ENCODE peak calls at places on chromosomes 2 and 18, in six cellular contexts. G is mammary epithelial cell, W is fibroblast of mammary gland, E is breast epithelium, J is choroid plexus epithelial cell, I is cardiac muscle cell. T is an unnamed sample.

GRCh38 chr2:201654611-201655384 is 11.5 kb upstream of the TMEM237 start:
- DNase-seq in I (peak), E (no peak), W (peak), G (no peak), J (peak), T (no peak)

GRCh38 chr2:237254911-237255578 is 158.9 kb downstream of the COL6A3 start:
- DNase-seq in J (peak), E (no peak), G (peak), W (peak), I (peak), T (no peak)

GRCh38 chr2:186639939-186640338 is 50.1 kb downstream of the ITGAV start:
- DNase-seq in W (no peak), J (no peak), E (no peak), G (no peak), I (no peak), T (peak)

GRCh38 chr18:60358516-60358915 is 14.1 kb downstream of the MC4R start:
- DNase-seq in E (no peak), I (peak), J (peak), G (peak), W (peak), T (no peak)

GRCh38 chr2:233226511-233227031 is 24.9 kb upstream of the ATG16L1 start:
- DNase-seq in I (no peak), E (no peak), J (no peak), W (no peak), G (no peak), T (no peak)

GRCh38 chr2:216499641-216500218 is 1.1 kb downstream of the RPL37A start:
- DNase-seq in W (no peak), E (no peak), I (peak), J (peak), G (no peak), T (peak)

GRCh38 chr18:72460210-72460680 is 83.9 kb downstream of the CBLN2 start:
- DNase-seq in W (peak), E (no peak), I (peak), J (peak), G (no peak), T (no peak)

GRCh38 chr18:799943-800342 is 12.1 kb downstream of the YES1 start:
- DNase-seq in W (no peak), E (no peak), J (no peak), G (no peak), I (no peak), T (no peak)

GRCh38 chr2:30763151-30763660 is 44.0 kb downstream of the CAPN13 start:
- DNase-seq in G (no peak), J (no peak), E (no peak), I (no peak), W (peak), T (no peak)

GRCh38 chr18:79664525-79665125 is 15.0 kb upstream of the CTDP1 start:
- DNase-seq in I (peak), G (peak), E (no peak), J (peak), W (peak), T (no peak)

GRCh38 chr2:238114851-238115660 is 14.9 kb downstream of the ESPNL start:
- DNase-seq in E (no peak), J (no peak), I (no peak), W (no peak), G (no peak), T (no peak)

GRCh38 chr2:177147834-177148233 is 64.8 kb upstream of the HNRNPA3 start:
- DNase-seq in G (no peak), J (no peak), W (no peak), I (no peak), E (no peak), T (no peak)

GRCh38 chr2:177153805-177154204 is 58.8 kb upstream of the HNRNPA3 start:
- DNase-seq in I (no peak), E (no peak), G (no peak), W (no peak), J (no peak), T (no peak)

GRCh38 chr2:177148477-177149154 is 64.0 kb upstream of the HNRNPA3 start:
- DNase-seq in J (peak), W (peak), G (peak), E (peak), I (peak), T (peak)

GRCh38 chr2:177147093-177147694 is 65.4 kb upstream of the HNRNPA3 start:
- DNase-seq in I (peak), G (peak), W (peak), E (no peak), J (peak), T (peak)

GRCh38 chr2:177149155-177149503 is 63.5 kb upstream of the HNRNPA3 start:
- DNase-seq in I (no peak), W (no peak), E (no peak), J (no peak), G (no peak), T (no peak)
- H3K4me3 ChIP-seq in I (no peak), W (no peak), E (peak), J (no peak), G (no peak), T (peak)

GRCh38 chr2:218566296-218566695 is 1.9 kb downstream of the USP37 start:
- DNase-seq in E (no peak), W (no peak), G (no peak), I (no peak), J (no peak), T (no peak)
- H3K4me3 ChIP-seq in E (no peak), W (no peak), G (no peak), I (no peak), J (no peak), T (no peak)

DNA sequence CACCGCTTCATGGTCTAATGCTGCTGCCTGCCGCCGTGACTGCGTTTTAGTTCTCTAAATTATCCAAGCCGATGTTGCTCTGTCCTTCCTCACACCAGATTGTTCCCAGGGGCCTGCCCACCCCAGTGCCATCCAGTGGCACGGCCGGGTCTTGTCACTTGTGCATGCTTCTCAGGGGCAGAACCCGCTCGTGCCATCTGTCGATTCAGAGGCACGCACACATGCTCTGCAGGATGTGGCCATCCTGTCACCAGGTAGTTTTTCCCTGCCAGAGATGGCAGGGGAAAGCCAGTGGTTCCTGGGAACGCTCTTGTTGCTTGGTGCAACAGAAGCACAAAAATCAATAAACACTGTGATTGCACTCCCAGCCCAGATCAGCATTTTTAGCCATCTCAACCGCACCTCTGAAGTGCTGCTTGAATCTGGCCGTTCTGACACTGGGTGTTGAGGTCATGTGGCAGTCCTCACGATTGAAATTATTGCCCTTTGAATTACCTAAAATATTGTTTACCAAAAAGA is 119.6 kb upstream of the BOD1L2 start:
- DNase-seq in J (no peak), W (no peak), G (no peak), I (no peak), E (no peak), T (no peak)
- H3K4me3 ChIP-seq in J (no peak), W (no peak), G (no peak), I (no peak), E (no peak), T (no peak)

GRCh38 chr18:2302012-2302411 is 269.3 kb downstream of the METTL4 start:
- DNase-seq in W (no peak), I (no peak), G (no peak), J (no peak), E (no peak), T (no peak)
- H3K4me3 ChIP-seq in W (no peak), I (no peak), G (no peak), J (no peak), E (no peak), T (no peak)

GRCh38 chr18:26086959-26087358 is 3.5 kb downstream of the SS18 start:
- DNase-seq in I (no peak), W (no peak), G (no peak), E (no peak), J (no peak), T (peak)
- H3K4me3 ChIP-seq in I (no peak), W (no peak), G (no peak), E (no peak), J (no peak), T (no peak)

GRCh38 chr18:75212626-75213110 is 2.1 kb downstream of the TSHZ1 start:
- DNase-seq in J (no peak), E (no peak), I (no peak), W (no peak), G (no peak), T (no peak)
- H3K4me3 ChIP-seq in J (peak), E (peak), I (peak), W (peak), G (peak), T (no peak)

GRCh38 chr2:75560022-75560767 is 544 bp downstream of the EVA1A start:
- DNase-seq in W (peak), G (peak), I (peak), J (peak), E (no peak), T (peak)
- H3K4me3 ChIP-seq in W (peak), G (peak), I (peak), J (peak), E (peak), T (peak)